ENCODE peak calls at places on chromosomes 3 and 15, in six cellular contexts. One of them, this sample, is unnamed.

GRCh38 chr15:74812533-74812932 is at the start of gene LMAN1L:
- ATAC-seq in left lung: no peak
- ATAC-seq in upper lobe of right lung: no peak
- ATAC-seq in naive thymus-derived CD8-positive, alpha-beta T cell: no peak
- ATAC-seq in naive thymus-derived CD4-positive, alpha-beta T cell: no peak
- ATAC-seq in left ventricle myocardium superior: peak
- ATAC-seq in this sample: no peak

GRCh38 chr15:80179025-80179759 is 26.4 kb downstream of the FAH start:
- ATAC-seq in left lung: peak
- ATAC-seq in upper lobe of right lung: no peak
- ATAC-seq in naive thymus-derived CD8-positive, alpha-beta T cell: no peak
- ATAC-seq in naive thymus-derived CD4-positive, alpha-beta T cell: no peak
- ATAC-seq in left ventricle myocardium superior: no peak
- ATAC-seq in this sample: peak

GRCh38 chr3:128573707-128574162 is 76.9 kb downstream of the RPN1 start:
- ATAC-seq in left lung: peak
- ATAC-seq in upper lobe of right lung: peak
- ATAC-seq in naive thymus-derived CD8-positive, alpha-beta T cell: no peak
- ATAC-seq in naive thymus-derived CD4-positive, alpha-beta T cell: no peak
- ATAC-seq in left ventricle myocardium superior: peak
- ATAC-seq in this sample: peak

GRCh38 chr3:66435988-66436387 is 64.8 kb downstream of the LRIG1 start:
- ATAC-seq in left lung: no peak
- ATAC-seq in upper lobe of right lung: no peak
- ATAC-seq in naive thymus-derived CD8-positive, alpha-beta T cell: no peak
- ATAC-seq in naive thymus-derived CD4-positive, alpha-beta T cell: no peak
- ATAC-seq in left ventricle myocardium superior: peak
- ATAC-seq in this sample: no peak

GRCh38 chr3:150751781-150752263 is 11.1 kb downstream of the SIAH2 start:
- ATAC-seq in left lung: peak
- ATAC-seq in upper lobe of right lung: peak
- ATAC-seq in naive thymus-derived CD8-positive, alpha-beta T cell: no peak
- ATAC-seq in naive thymus-derived CD4-positive, alpha-beta T cell: no peak
- ATAC-seq in left ventricle myocardium superior: peak
- ATAC-seq in this sample: peak

GRCh38 chr3:166425900-166426611 is 588.8 kb upstream of the BCHE start:
- ATAC-seq in left lung: no peak
- ATAC-seq in upper lobe of right lung: no peak
- ATAC-seq in naive thymus-derived CD8-positive, alpha-beta T cell: no peak
- ATAC-seq in naive thymus-derived CD4-positive, alpha-beta T cell: no peak
- ATAC-seq in left ventricle myocardium superior: no peak
- ATAC-seq in this sample: no peak

GRCh38 chr3:139226731-139227130 is 117.1 kb upstream of the MRPS22 start:
- ATAC-seq in left lung: no peak
- ATAC-seq in upper lobe of right lung: no peak
- ATAC-seq in naive thymus-derived CD8-positive, alpha-beta T cell: no peak
- ATAC-seq in naive thymus-derived CD4-positive, alpha-beta T cell: no peak
- ATAC-seq in left ventricle myocardium superior: no peak
- ATAC-seq in this sample: no peak

GRCh38 chr3:127684871-127685707 is 12.3 kb downstream of the ABTB1 start:
- ATAC-seq in left lung: no peak
- ATAC-seq in upper lobe of right lung: peak
- ATAC-seq in naive thymus-derived CD8-positive, alpha-beta T cell: no peak
- ATAC-seq in naive thymus-derived CD4-positive, alpha-beta T cell: no peak
- ATAC-seq in left ventricle myocardium superior: no peak
- ATAC-seq in this sample: no peak

GRCh38 chr3:22836131-22836530 is 367.0 kb upstream of the UBE2E2 start:
- ATAC-seq in left lung: peak
- ATAC-seq in upper lobe of right lung: peak
- ATAC-seq in naive thymus-derived CD8-positive, alpha-beta T cell: no peak
- ATAC-seq in naive thymus-derived CD4-positive, alpha-beta T cell: no peak
- ATAC-seq in left ventricle myocardium superior: no peak
- ATAC-seq in this sample: no peak

GRCh38 chr3:194592798-194593752 is 40.1 kb downstream of the TMEM44 start:
- ATAC-seq in left lung: peak
- ATAC-seq in upper lobe of right lung: peak
- ATAC-seq in naive thymus-derived CD8-positive, alpha-beta T cell: no peak
- ATAC-seq in naive thymus-derived CD4-positive, alpha-beta T cell: no peak
- ATAC-seq in left ventricle myocardium superior: peak
- ATAC-seq in this sample: peak

GRCh38 chr15:58966698-58967097 is 20.8 kb upstream of the RNF111 start:
- ATAC-seq in left lung: no peak
- ATAC-seq in upper lobe of right lung: no peak
- ATAC-seq in naive thymus-derived CD8-positive, alpha-beta T cell: no peak
- ATAC-seq in naive thymus-derived CD4-positive, alpha-beta T cell: no peak
- ATAC-seq in left ventricle myocardium superior: no peak
- ATAC-seq in this sample: no peak

GRCh38 chr3:153767601-153768558 is 353.3 kb upstream of the ARHGEF26 start:
- ATAC-seq in left lung: peak
- ATAC-seq in upper lobe of right lung: peak
- ATAC-seq in naive thymus-derived CD8-positive, alpha-beta T cell: no peak
- ATAC-seq in naive thymus-derived CD4-positive, alpha-beta T cell: peak
- ATAC-seq in left ventricle myocardium superior: no peak
- ATAC-seq in this sample: no peak

GRCh38 chr3:2879587-2879986 is 230.6 kb downstream of the IL5RA start:
- ATAC-seq in left lung: no peak
- ATAC-seq in upper lobe of right lung: no peak
- ATAC-seq in naive thymus-derived CD8-positive, alpha-beta T cell: no peak
- ATAC-seq in naive thymus-derived CD4-positive, alpha-beta T cell: no peak
- ATAC-seq in left ventricle myocardium superior: no peak
- ATAC-seq in this sample: no peak

GRCh38 chr15:41855121-41855941 is 16.7 kb downstream of the PLA2G4B start:
- ATAC-seq in left lung: no peak
- ATAC-seq in upper lobe of right lung: no peak
- ATAC-seq in naive thymus-derived CD8-positive, alpha-beta T cell: no peak
- ATAC-seq in naive thymus-derived CD4-positive, alpha-beta T cell: no peak
- ATAC-seq in left ventricle myocardium superior: no peak
- ATAC-seq in this sample: no peak

GRCh38 chr3:27714692-27715453 is 7.2 kb downstream of the EOMES start:
- ATAC-seq in left lung: peak
- ATAC-seq in upper lobe of right lung: peak
- ATAC-seq in naive thymus-derived CD8-positive, alpha-beta T cell: peak
- ATAC-seq in naive thymus-derived CD4-positive, alpha-beta T cell: no peak
- ATAC-seq in left ventricle myocardium superior: no peak
- ATAC-seq in this sample: peak

GRCh38 chr15:95972136-95972553 is 358.4 kb upstream of the NR2F2 start:
- ATAC-seq in left lung: peak
- ATAC-seq in upper lobe of right lung: peak
- ATAC-seq in naive thymus-derived CD8-positive, alpha-beta T cell: no peak
- ATAC-seq in naive thymus-derived CD4-positive, alpha-beta T cell: no peak
- ATAC-seq in left ventricle myocardium superior: peak
- ATAC-seq in this sample: no peak

GRCh38 chr3:112357888-112358287 is 24.9 kb downstream of the CD200 start:
- ATAC-seq in left lung: peak
- ATAC-seq in upper lobe of right lung: no peak
- ATAC-seq in naive thymus-derived CD8-positive, alpha-beta T cell: no peak
- ATAC-seq in naive thymus-derived CD4-positive, alpha-beta T cell: peak
- ATAC-seq in left ventricle myocardium superior: peak
- ATAC-seq in this sample: no peak

GRCh38 chr3:156668073-156668763 is 6.2 kb upstream of the TIPARP start:
- ATAC-seq in left lung: peak
- ATAC-seq in upper lobe of right lung: peak
- ATAC-seq in naive thymus-derived CD8-positive, alpha-beta T cell: no peak
- ATAC-seq in naive thymus-derived CD4-positive, alpha-beta T cell: peak
- ATAC-seq in left ventricle myocardium superior: no peak
- ATAC-seq in this sample: no peak